ENCODE peak calls at places on chromosomes 2 and 18, in ten cellular contexts. R is body of pancreas; M is cardiac muscle cell; S is naive thymus-derived CD8-positive, alpha-beta T cell; T is NCI-H2081; L is NCI-H345; H is psoas muscle; Z is left ventricle myocardium inferior; E is left ventricle myocardium superior; U is HTR-8/SVneo. B is an unnamed sample.

GRCh38 chr2:143321994-143322393 is 192.8 kb downstream of the ARHGAP15 start:
- DNase-seq in M (no peak), L (peak; percentile 21), E (no peak), Z (no peak), H (no peak), R (no peak), U (no peak), S (no peak), T (no peak), B (no peak)

GRCh38 chr2:85175369-85176299 is 42.4 kb downstream of the TCF7L1 start:
- DNase-seq in H (peak; percentile 68), S (no peak), M (peak; percentile 62), L (no peak), Z (no peak), U (peak; percentile 60), E (no peak), T (no peak), R (peak; percentile 36), B (no peak)

GRCh38 chr2:240557808-240558207 is at the start of gene ANKMY1:
- DNase-seq in L (peak; percentile 83), S (peak; percentile 67), T (no peak), M (peak; percentile 82), R (peak; percentile 70), U (no peak), E (peak; percentile 82), H (peak; percentile 86), Z (peak; percentile 69), B (no peak)

GRCh38 chr2:17748745-17749144 is 4.9 kb downstream of the SMC6 start:
- DNase-seq in R (no peak), M (no peak), S (no peak), Z (no peak), U (no peak), E (no peak), L (no peak), H (no peak), T (no peak), B (no peak)

GRCh38 chr2:175811966-175812365 is 190.1 kb downstream of the LNPK start:
- DNase-seq in M (no peak), H (no peak), L (no peak), E (no peak), R (no peak), Z (no peak), T (no peak), S (no peak), U (no peak), B (peak; percentile 74)

GRCh38 chr18:58512648-58513338 is 116.1 kb downstream of the ALPK2 start:
- DNase-seq in L (no peak), U (no peak), E (no peak), R (no peak), H (no peak), Z (no peak), T (no peak), M (no peak), S (no peak), B (no peak)

GRCh38 chr2:170369894-170370293 is 191.9 kb downstream of the MYO3B start:
- DNase-seq in T (peak; percentile 63), U (no peak), R (no peak), S (no peak), L (peak; percentile 52), M (peak; percentile 40), E (no peak), Z (no peak), H (no peak), B (no peak)

GRCh38 chr2:190352668-190353536 is 9.5 kb downstream of the INPP1 start:
- DNase-seq in T (no peak), E (no peak), S (no peak), R (no peak), L (peak; percentile 65), H (no peak), Z (no peak), U (no peak), M (no peak), B (no peak)

GRCh38 chr18:42644729-42645131 is 470.8 kb downstream of the RIT2 start:
- DNase-seq in R (no peak), S (no peak), T (peak; percentile 22), L (no peak), Z (no peak), U (no peak), H (no peak), E (no peak), M (peak; percentile 1), B (no peak)

GRCh38 chr2:200791905-200792304 is 19.8 kb upstream of the BZW1 start:
- DNase-seq in U (no peak), S (no peak), M (peak; percentile 61), Z (no peak), R (no peak), T (no peak), H (no peak), L (no peak), E (no peak), B (no peak)

GRCh38 chr2:109139844-109140396 is 10.9 kb downstream of the SH3RF3 start:
- DNase-seq in M (no peak), E (no peak), Z (no peak), L (no peak), T (no peak), U (no peak), H (no peak), S (no peak), R (no peak), B (no peak)

GRCh38 chr2:219448099-219448775 is 13.6 kb downstream of the SPEG start:
- DNase-seq in R (no peak), M (no peak), U (no peak), T (no peak), L (no peak), E (no peak), H (peak; percentile 50), Z (no peak), S (peak; percentile 45), B (no peak)

GRCh38 chr2:121282800-121283382 is 2.1 kb downstream of the TFCP2L1 start:
- DNase-seq in T (no peak), R (peak; percentile 54), S (no peak), Z (no peak), H (no peak), L (no peak), U (no peak), E (no peak), M (no peak), B (no peak)

GRCh38 chr2:219627105-219628100 is at the start of gene SLC4A3:
- DNase-seq in E (peak; percentile 73), T (peak; percentile 58), R (no peak), S (peak; percentile 21), Z (no peak), L (peak; percentile 43), U (peak; percentile 55), H (peak; percentile 48), M (peak; percentile 47), B (no peak)

GRCh38 chr2:36587556-36587955 is 10.4 kb downstream of the FEZ2 start:
- DNase-seq in U (no peak), R (no peak), S (no peak), T (peak; percentile 35), H (no peak), L (no peak), Z (no peak), M (no peak), E (no peak), B (no peak)

GRCh38 chr2:96119981-96120720 is 3.8 kb upstream of the ADRA2B start:
- DNase-seq in L (no peak), U (no peak), H (no peak), S (no peak), Z (peak; percentile 4), R (no peak), E (no peak), T (no peak), M (no peak), B (no peak)

GRCh38 chr18:67282796-67283195 is 233.7 kb downstream of the DSEL start:
- DNase-seq in M (peak; percentile 70), L (no peak), Z (no peak), R (no peak), T (no peak), U (no peak), E (no peak), S (no peak), H (no peak), B (no peak)

B was measured in esophagus muscularis mucosa.